ENCODE peak calls at places on chromosome X, in four cellular contexts. A, W, I and S are unnamed samples.

GRCh38 chrX:69136546-69137331 is 28.5 kb downstream of the PJA1 start:
- DNase-seq in A (peak; percentile 63), W (peak; percentile 16), I (no peak), S (no peak)

GRCh38 chrX:7027071-7027470 is 120.4 kb upstream of the STS start:
- DNase-seq in A (no peak), W (peak; percentile 33), I (no peak), S (no peak)

GRCh38 chrX:153469811-153470410 is 465 bp downstream of the HAUS7 start:
- DNase-seq in A (no peak), W (peak; percentile 15), I (peak; percentile 66), S (no peak)

GRCh38 chrX:15678339-15678738 is 13.7 kb upstream of the CLTRN start:
- DNase-seq in A (no peak), W (no peak), I (no peak), S (no peak)

GRCh38 chrX:25807022-25807421 is 331.1 kb upstream of the MAGEB18 start:
- DNase-seq in A (no peak), W (no peak), I (no peak), S (no peak)

GRCh38 chrX:110965409-110965808 is 130.6 kb upstream of the PAK3 start:
- DNase-seq in A (no peak), W (no peak), I (no peak), S (no peak)

GRCh38 chrX:49043987-49044281 is 777 bp upstream of the TFE3 start:
- DNase-seq in A (no peak), W (no peak), I (no peak), S (no peak)

GRCh38 chrX:12981880-12982279 is 7.0 kb downstream of the TMSB4X start:
- DNase-seq in A (no peak), W (no peak), I (no peak), S (no peak)

GRCh38 chrX:2503591-2504500 is 3.1 kb upstream of the DHRSX start:
- DNase-seq in A (no peak), W (no peak), I (no peak), S (no peak)

GRCh38 chrX:71958281-71958675 is 47.6 kb downstream of the NHSL2 start:
- DNase-seq in A (no peak), W (no peak), I (no peak), S (no peak)

GRCh38 chrX:134782796-134783195 is 124.5 kb upstream of the PLAC1 start:
- DNase-seq in A (no peak), W (no peak), I (peak; percentile 64), S (no peak)